ENCODE peak calls at places on chromosomes 12 and 14, in seven cellular contexts. T is GM12892; J is effector CD4-positive, alpha-beta T cell; I is stimulated activated naive CD4-positive, alpha-beta T cell treated with Interleukin-2 at 50 U/mL for 16 hours; P is T-helper 1 cell; Q is iris pigment epithelial cell; L is T-helper 2 cell. S is an unnamed sample.

GRCh38 chr14:96940009-96940408 is 142.8 kb downstream of the VRK1 start:
- DNase-seq in T (no peak), J (no peak), I (no peak), P (no peak), Q (peak; percentile 1), L (no peak), S (no peak)

GRCh38 chr12:110245278-110245868 is 35.7 kb upstream of the ATP2A2 start:
- DNase-seq in T (peak; percentile 35), J (peak; percentile 11), I (peak; percentile 39), P (peak; percentile 32), Q (no peak), L (peak; percentile 22), S (peak; percentile 38)

GRCh38 chr14:94569381-94570001 is 8.2 kb downstream of the SERPINA4 start:
- DNase-seq in T (no peak), J (no peak), I (no peak), P (no peak), Q (no peak), L (no peak), S (no peak)

GRCh38 chr12:66665416-66665815 is 13.5 kb downstream of the GRIP1 start:
- DNase-seq in T (no peak), J (no peak), I (no peak), P (no peak), Q (peak; percentile 11), L (no peak), S (no peak)

GRCh38 chr14:100048786-100049185 is 16.4 kb upstream of the EVL start:
- DNase-seq in T (no peak), J (no peak), I (no peak), P (no peak), Q (no peak), L (no peak), S (no peak)

GRCh38 chr12:93634416-93634815 is 42.8 kb upstream of the CRADD start:
- DNase-seq in T (no peak), J (no peak), I (no peak), P (no peak), Q (peak; percentile 67), L (no peak), S (no peak)

GRCh38 chr14:105937253-105938054 is 411.1 kb downstream of the TMEM121 start:
- DNase-seq in T (no peak), J (no peak), I (no peak), P (no peak), Q (no peak), L (no peak), S (no peak)

GRCh38 chr12:6390084-6390799 is 6.3 kb downstream of the LTBR start:
- DNase-seq in T (no peak), J (no peak), I (no peak), P (no peak), Q (no peak), L (no peak), S (no peak)

GRCh38 chr12:93325855-93326254 is 51.9 kb upstream of the NUDT4 start:
- DNase-seq in T (no peak), J (no peak), I (no peak), P (no peak), Q (peak; percentile 79), L (no peak), S (no peak)

GRCh38 chr12:29889737-29890136 is 106.0 kb upstream of the TMTC1 start:
- DNase-seq in T (no peak), J (no peak), I (no peak), P (no peak), Q (peak; percentile 72), L (no peak), S (no peak)

GRCh38 chr12:13197526-13198141 is 1.1 kb downstream of the EMP1 start:
- DNase-seq in T (no peak), J (no peak), I (no peak), P (no peak), Q (no peak), L (no peak), S (no peak)

GRCh38 chr14:68127166-68127565 is 307.6 kb downstream of the RAD51B start:
- DNase-seq in T (no peak), J (no peak), I (no peak), P (no peak), Q (no peak), L (no peak), S (no peak)

GRCh38 chr12:71941174-71941573 is 2.5 kb downstream of the TPH2 start:
- DNase-seq in T (no peak), J (no peak), I (no peak), P (no peak), Q (no peak), L (no peak), S (no peak)

GRCh38 chr14:22802860-22803562 is 12.2 kb downstream of the SLC7A7 start:
- DNase-seq in T (no peak), J (no peak), I (no peak), P (no peak), Q (no peak), L (no peak), S (no peak)

GRCh38 chr12:2475984-2476383 is 318.8 kb upstream of the FKBP4 start:
- DNase-seq in T (no peak), J (no peak), I (no peak), P (no peak), Q (no peak), L (no peak), S (no peak)

GRCh38 chr12:42716521-42716920 is 127.0 kb upstream of the PRICKLE1 start:
- DNase-seq in T (no peak), J (no peak), I (no peak), P (no peak), Q (peak; percentile 65), L (no peak), S (no peak)